ENCODE peak calls at places on chromosomes 13 and 19, in eight cellular contexts. R is adrenal gland; B is CD4-positive, CD25-positive, alpha-beta regulatory T cell; U is Peyer's patch; Y is H9; D is hepatocyte; A is IMR-90; H is lower lobe of right lung. L is an unnamed sample.
A peak's percentile ranks its signal among the peaks of the same experiment; 100 is the strongest.

GRCh38 chr19:15331419-15332310 is 674 bp downstream of the BRD4 start:
- DNase-seq in R (peak; percentile 56), B (peak; percentile 71), U (peak; percentile 81), Y (peak; percentile 39), D (peak; percentile 84), A (no peak), H (peak; percentile 71), L (peak; percentile 51)

GRCh38 chr19:33613601-33614000 is 8.2 kb upstream of the CHST8 start:
- DNase-seq in R (no peak), B (no peak), U (no peak), Y (no peak), D (no peak), A (no peak), H (no peak), L (no peak)

GRCh38 chr19:19745496-19746285 is 12.8 kb upstream of the ZNF14 start:
- DNase-seq in R (no peak), B (no peak), U (no peak), Y (no peak), D (no peak), A (no peak), H (no peak), L (no peak)

GRCh38 chr19:16223746-16224145 is 26.0 kb downstream of the AP1M1 start:
- DNase-seq in R (no peak), B (no peak), U (no peak), Y (no peak), D (no peak), A (no peak), H (no peak), L (no peak)

GRCh38 chr13:51832471-51833152 is 12.4 kb downstream of the TMEM272 start:
- DNase-seq in R (peak; percentile 43), B (peak; percentile 77), U (no peak), Y (peak; percentile 46), D (no peak), A (peak; percentile 8), H (no peak), L (peak; percentile 17)

GRCh38 chr19:3094638-3095374 is 644 bp downstream of the GNA11 start:
- DNase-seq in R (no peak), B (peak; percentile 47), U (no peak), Y (no peak), D (peak; percentile 52), A (peak; percentile 17), H (no peak), L (peak; percentile 28)

GRCh38 chr13:35499131-35500051 is 22.9 kb upstream of the MAB21L1 start:
- DNase-seq in R (no peak), B (no peak), U (no peak), Y (no peak), D (no peak), A (no peak), H (no peak), L (no peak)

GRCh38 chr13:102873653-102874052 is 27.8 kb downstream of the ERCC5 start:
- DNase-seq in R (no peak), B (peak; percentile 22), U (no peak), Y (no peak), D (no peak), A (no peak), H (no peak), L (no peak)

GRCh38 chr19:52599241-52599640 is 29.2 kb downstream of the ZNF701 start:
- DNase-seq in R (no peak), B (no peak), U (no peak), Y (no peak), D (peak; percentile 33), A (no peak), H (no peak), L (no peak)

GRCh38 chr19:30017172-30017571 is 75.1 kb downstream of the URI1 start:
- DNase-seq in R (no peak), B (no peak), U (no peak), Y (no peak), D (no peak), A (no peak), H (no peak), L (no peak)

GRCh38 chr19:31149306-31149975 is 199.8 kb downstream of the TSHZ3 start:
- DNase-seq in R (no peak), B (no peak), U (no peak), Y (no peak), D (no peak), A (peak; percentile 8), H (no peak), L (no peak)

GRCh38 chr13:26499209-26499601 is 58.3 kb upstream of the WASF3 start:
- DNase-seq in R (no peak), B (no peak), U (no peak), Y (no peak), D (no peak), A (no peak), H (no peak), L (peak; percentile 51)

GRCh38 chr19:8611890-8612806 is 1.6 kb upstream of the ADAMTS10 start:
- DNase-seq in R (peak; percentile 85), B (no peak), U (no peak), Y (peak; percentile 54), D (peak; percentile 37), A (peak; percentile 66), H (no peak), L (no peak)

GRCh38 chr19:51131780-51132680 is 7.3 kb downstream of the SIGLEC9 start:
- DNase-seq in R (peak; percentile 42), B (peak; percentile 71), U (no peak), Y (no peak), D (peak; percentile 71), A (peak; percentile 38), H (peak; percentile 77), L (peak; percentile 30)

GRCh38 chr13:23279321-23279720 is 98.5 kb downstream of the SGCG start:
- DNase-seq in R (no peak), B (no peak), U (no peak), Y (no peak), D (no peak), A (no peak), H (no peak), L (no peak)

GRCh38 chr13:24050292-24050711 is 110.2 kb upstream of the SPATA13 start:
- DNase-seq in R (peak; percentile 65), B (no peak), U (no peak), Y (no peak), D (no peak), A (peak; percentile 86), H (peak; percentile 66), L (peak; percentile 74)

GRCh38 chr13:102145750-102146149 is 256.1 kb downstream of the FGF14 start:
- DNase-seq in R (no peak), B (no peak), U (no peak), Y (no peak), D (no peak), A (no peak), H (no peak), L (no peak)

GRCh38 chr13:38697628-38698333 is 10.9 kb downstream of the FREM2 start:
- DNase-seq in R (no peak), B (no peak), U (no peak), Y (no peak), D (no peak), A (no peak), H (no peak), L (peak; percentile 73)

GRCh38 chr13:47144782-47145181 is 247.9 kb upstream of the HTR2A start:
- DNase-seq in R (no peak), B (no peak), U (no peak), Y (no peak), D (no peak), A (no peak), H (no peak), L (no peak)

GRCh38 chr19:43524922-43525835 is 1.8 kb downstream of the ETHE1 start:
- DNase-seq in R (peak; percentile 56), B (peak; percentile 58), U (peak; percentile 84), Y (peak; percentile 64), D (peak; percentile 75), A (peak; percentile 32), H (peak; percentile 76), L (peak; percentile 26)

GRCh38 chr13:75650991-75651390 is 14.9 kb downstream of the LMO7 start:
- DNase-seq in R (no peak), B (no peak), U (no peak), Y (no peak), D (no peak), A (no peak), H (no peak), L (no peak)

GRCh38 chr13:79799049-79799448 is 318.1 kb downstream of the NDFIP2 start:
- DNase-seq in R (no peak), B (no peak), U (no peak), Y (no peak), D (no peak), A (no peak), H (no peak), L (no peak)

GRCh38 chr13:80048802-80049201 is 292.1 kb downstream of the SPRY2 start:
- DNase-seq in R (peak; percentile 82), B (peak; percentile 44), U (no peak), Y (peak; percentile 30), D (peak; percentile 75), A (peak; percentile 98), H (peak; percentile 79), L (peak; percentile 86)

GRCh38 chr19:9917322-9917721 is 19.0 kb downstream of the OLFM2 start:
- DNase-seq in R (peak; percentile 33), B (peak; percentile 13), U (no peak), Y (peak; percentile 76), D (peak; percentile 39), A (peak; percentile 60), H (no peak), L (peak; percentile 21)

GRCh38 chr19:9913237-9914000 is 22.9 kb downstream of the OLFM2 start:
- DNase-seq in R (peak; percentile 25), B (no peak), U (no peak), Y (peak; percentile 50), D (peak; percentile 67), A (no peak), H (no peak), L (peak; percentile 28)

GRCh38 chr19:9914315-9915207 is 21.8 kb downstream of the OLFM2 start:
- DNase-seq in R (peak; percentile 78), B (peak; percentile 84), U (peak; percentile 73), Y (peak; percentile 87), D (peak; percentile 93), A (peak; percentile 77), H (peak; percentile 76), L (peak; percentile 80)

GRCh38 chr19:9914001-9914314 is 22.4 kb downstream of the OLFM2 start:
- DNase-seq in R (no peak), B (no peak), U (no peak), Y (peak; percentile 55), D (no peak), A (no peak), H (no peak), L (no peak)

GRCh38 chr19:9916719-9917118 is 19.6 kb downstream of the OLFM2 start:
- DNase-seq in R (no peak), B (no peak), U (no peak), Y (no peak), D (no peak), A (no peak), H (no peak), L (no peak)
- H3K27ac ChIP-seq in R (no peak overlapping the region), B (no peak overlapping the region), U (no peak overlapping the region), Y (no peak overlapping the region), D (no peak overlapping the region), A (no peak overlapping the region), H (no peak overlapping the region), L (no peak overlapping the region)

GRCh38 chr19:4988770-4989251 is 19.9 kb downstream of the KDM4B start:
- DNase-seq in R (peak; percentile 90), B (no peak), U (no peak), Y (no peak), D (no peak), A (peak; percentile 88), H (no peak), L (peak; percentile 86)
- H3K27ac ChIP-seq in R (peak overlapping the region; percentile 84), B (no peak overlapping the region), U (no peak overlapping the region), Y (no peak overlapping the region), D (peak overlapping the region; percentile 55), A (no peak overlapping the region), H (peak overlapping the region; percentile 9), L (peak overlapping the region; percentile 89)

GRCh38 chr19:45477713-45478453 is 10.1 kb downstream of the FOSB start:
- DNase-seq in R (no peak), B (no peak), U (no peak), Y (no peak), D (peak; percentile 17), A (no peak), H (no peak), L (no peak)
- H3K27ac ChIP-seq in R (peak overlapping the region; percentile 95), B (peak overlapping the region; percentile 95), U (peak overlapping the region; percentile 95), Y (no peak overlapping the region), D (peak overlapping the region; percentile 95), A (no peak overlapping the region), H (peak overlapping the region; percentile 97), L (peak overlapping the region; percentile 99)

GRCh38 chr19:49755956-49756355 is 7.2 kb downstream of the TSKS start:
- DNase-seq in R (no peak), B (no peak), U (no peak), Y (no peak), D (no peak), A (no peak), H (no peak), L (no peak)
- H3K27ac ChIP-seq in R (no peak overlapping the region), B (no peak overlapping the region), U (no peak overlapping the region), Y (no peak overlapping the region), D (no peak overlapping the region), A (peak overlapping the region; percentile 29), H (no peak overlapping the region), L (no peak overlapping the region)